ENCODE peak calls at places on chromosomes 2 and 18, in four cellular contexts. S is HCT116, N is K562, A is left ventricle myocardium inferior. X is an unnamed sample.

GRCh38 chr2:131493199-131494018 is 1.2 kb upstream of the MZT2A start:
- DNase-seq in S (no peak), A (no peak), N (no peak), X (no peak)

GRCh38 chr2:70679244-70679643 is 88.8 kb downstream of the ADD2 start:
- DNase-seq in S (no peak), A (no peak), N (no peak), X (no peak)

GRCh38 chr2:231692847-231693246 is 15.5 kb upstream of the PTMA start:
- DNase-seq in S (no peak), N (no peak), A (no peak), X (no peak)

GRCh38 chr2:30362468-30363081 is 84.5 kb upstream of the LCLAT1 start:
- DNase-seq in A (no peak), S (no peak), N (no peak), X (no peak)

GRCh38 chr2:101277111-101277510 is 24.4 kb downstream of the CNOT11 start:
- DNase-seq in S (no peak), A (no peak), N (no peak), X (no peak)

GRCh38 chr18:76402026-76402990 is 92.7 kb downstream of the ZNF516 start:
- DNase-seq in N (no peak), A (no peak), S (no peak), X (no peak)

GRCh38 chr2:43220229-43220981 is 6.0 kb downstream of the ZFP36L2 start:
- DNase-seq in S (no peak), A (no peak), N (no peak), X (no peak)

GRCh38 chr18:73945130-73945792 is 202.4 kb downstream of the FBXO15 start:
- DNase-seq in A (no peak), N (no peak), S (no peak), X (no peak)

GRCh38 chr2:74845217-74845751 is 11.4 kb downstream of the HK2 start:
- DNase-seq in S (peak; percentile 91), N (no peak), A (peak; percentile 69), X (peak; percentile 98)

GRCh38 chr2:190043441-190043840 is 19.1 kb downstream of the MSTN start:
- DNase-seq in A (no peak), S (no peak), N (no peak), X (no peak)

GRCh38 chr2:108460345-108461037 is 11.5 kb downstream of the GCC2 start:
- DNase-seq in N (no peak), A (no peak), S (no peak), X (no peak)

GRCh38 chr2:75047907-75048625 is 89.6 kb downstream of the POLE4 start:
- DNase-seq in N (peak; percentile 8), A (no peak), S (no peak), X (no peak)

GRCh38 chr18:41579185-41579584 is 375.8 kb upstream of the PIK3C3 start:
- DNase-seq in N (no peak), S (no peak), A (no peak), X (no peak)

GRCh38 chr2:70767094-70767698 is 804 bp downstream of the ADD2 start:
- DNase-seq in S (no peak), A (no peak), N (peak; percentile 69), X (no peak)

GRCh38 chr2:23241611-23242245 is 143.3 kb upstream of the KLHL29 start:
- DNase-seq in S (no peak), A (no peak), N (no peak), X (no peak)

GRCh38 chr2:207071820-207072219 is 93.9 kb downstream of the KLF7 start:
- DNase-seq in S (no peak), A (no peak), N (no peak), X (no peak)

DNA sequence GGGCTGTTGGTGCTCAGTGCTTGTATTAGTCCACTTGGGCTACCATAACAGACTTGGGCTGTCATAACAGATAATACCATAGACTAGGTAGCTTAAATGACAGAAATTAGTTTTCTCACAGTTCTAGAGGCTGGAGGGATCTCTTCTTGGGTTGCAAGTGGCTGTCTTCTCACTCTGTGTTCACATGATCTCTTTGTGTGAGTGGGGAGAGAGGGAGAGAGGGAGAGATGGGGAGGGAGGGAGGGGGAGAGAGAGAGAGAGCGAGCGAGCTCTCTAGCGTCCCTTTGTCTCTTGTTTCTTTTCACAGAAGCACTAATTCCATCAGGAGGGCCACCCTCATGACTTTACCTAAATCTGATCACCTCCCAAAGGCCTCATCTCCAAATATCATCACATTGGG is 4.5 kb upstream of the XRCC5 start:
- DNase-seq in N (no peak), A (no peak), S (no peak), X (no peak)
- H3K27ac ChIP-seq in N (no peak overlapping the region), A (no peak overlapping the region), S (no peak overlapping the region), X (no peak overlapping the region)

GRCh38 chr2:38736035-38736320 is 15.2 kb downstream of the SRSF7 start:
- DNase-seq in N (no peak), A (no peak), S (no peak), X (no peak)
- H3K27ac ChIP-seq in N (no peak overlapping the region), A (no peak overlapping the region), S (no peak overlapping the region), X (no peak overlapping the region)

DNA sequence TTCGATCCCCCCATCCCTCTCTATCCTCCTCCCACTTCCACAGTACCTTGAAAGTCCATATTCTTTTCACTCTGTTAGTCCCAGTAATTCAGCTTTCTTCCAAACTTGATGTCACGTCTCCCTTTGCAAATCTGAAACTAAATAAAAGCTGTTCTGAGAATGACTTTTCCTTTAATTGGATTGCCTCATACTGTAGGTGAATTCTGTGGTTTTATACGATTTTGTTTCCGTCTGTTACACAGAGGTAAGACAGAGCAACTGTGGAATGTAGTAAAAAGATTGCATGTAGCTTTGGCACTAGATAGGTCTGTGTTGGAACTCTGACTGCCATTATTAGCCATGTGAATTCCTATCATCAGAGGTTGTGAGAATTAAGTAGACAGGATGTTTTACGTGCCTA is 25.9 kb downstream of the MALT1 start:
- DNase-seq in N (no peak), S (no peak), A (no peak), X (no peak)
- H3K27ac ChIP-seq in N (no peak overlapping the region), S (no peak overlapping the region), A (no peak overlapping the region), X (no peak overlapping the region)

GRCh38 chr18:50276452-50276851 is 4.9 kb downstream of the MBD1 start:
- DNase-seq in N (no peak), S (no peak), A (no peak), X (no peak)

GRCh38 chr18:50275503-50276036 is 5.8 kb downstream of the MBD1 start:
- DNase-seq in N (no peak), S (no peak), A (no peak), X (no peak)

GRCh38 chr18:50273203-50274043 is 7.1 kb upstream of the CFAP53 start:
- DNase-seq in N (no peak), S (no peak), A (peak; percentile 11), X (no peak)

GRCh38 chr18:50274044-50274442 is 7.3 kb downstream of the MBD1 start:
- DNase-seq in S (no peak), A (peak; percentile 12), N (no peak), X (no peak)

DNA sequence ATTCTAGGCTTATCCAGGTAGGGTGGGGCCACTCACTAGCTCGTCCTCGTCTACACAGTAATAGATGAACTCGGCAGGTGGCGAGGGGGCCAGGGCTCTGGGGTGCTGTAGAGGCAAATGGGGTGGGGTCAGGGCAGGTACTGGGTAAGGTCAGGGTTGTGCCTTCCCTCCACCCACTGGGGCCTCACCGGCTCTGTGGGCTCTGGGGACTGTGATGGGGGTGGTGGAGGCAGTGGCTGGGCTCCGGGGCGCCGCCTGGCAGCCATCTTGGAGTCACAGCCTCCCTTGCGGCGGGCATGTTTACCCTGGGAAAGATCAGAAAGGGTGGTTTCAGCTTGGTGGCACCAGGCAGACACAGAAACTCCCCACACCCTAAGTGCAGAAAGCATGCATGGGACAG is 6.4 kb downstream of the MBD1 start:
- DNase-seq in S (no peak), A (no peak), N (no peak), X (no peak)
- H3K27ac ChIP-seq in S (no peak overlapping the region), A (no peak overlapping the region), N (no peak overlapping the region), X (peak overlapping the region; percentile 96)

GRCh38 chr2:45279356-45279755 is 270.1 kb upstream of the SIX2 start:
- DNase-seq in S (no peak), A (no peak), N (no peak), X (no peak)

GRCh38 chr2:45275235-45275805 is 266.1 kb upstream of the SIX2 start:
- DNase-seq in N (no peak), A (no peak), S (no peak), X (peak; percentile 66)

GRCh38 chr2:45275806-45276205 is 266.6 kb upstream of the SIX2 start:
- DNase-seq in S (no peak), A (no peak), N (no peak), X (peak; percentile 78)

GRCh38 chr2:45278345-45279078 is 269.3 kb upstream of the SIX2 start:
- DNase-seq in S (no peak), N (no peak), A (no peak), X (no peak)

DNA sequence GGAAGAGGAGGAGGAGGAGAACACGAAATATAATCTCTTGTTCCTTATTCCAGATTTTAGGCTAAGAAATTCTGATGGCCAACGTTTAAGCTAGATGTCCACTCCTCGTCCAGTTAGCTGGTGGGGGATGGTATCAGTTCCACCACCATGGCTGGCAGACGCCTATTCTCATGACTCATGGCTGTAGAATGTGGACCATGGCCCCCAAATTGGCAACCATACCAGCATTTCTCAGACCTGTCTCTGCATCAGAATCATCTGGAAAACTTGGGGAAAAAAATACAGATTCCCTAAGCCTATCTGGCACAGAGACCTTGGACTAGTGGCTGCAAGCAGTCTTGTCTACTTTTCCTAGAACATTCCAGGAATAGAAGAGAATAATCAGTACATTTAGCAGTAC is 267.7 kb upstream of the SIX2 start:
- DNase-seq in A (no peak), N (no peak), S (no peak), X (no peak)
- H3K27ac ChIP-seq in A (no peak overlapping the region), N (no peak overlapping the region), S (no peak overlapping the region), X (peak overlapping the region; percentile 87)

DNA sequence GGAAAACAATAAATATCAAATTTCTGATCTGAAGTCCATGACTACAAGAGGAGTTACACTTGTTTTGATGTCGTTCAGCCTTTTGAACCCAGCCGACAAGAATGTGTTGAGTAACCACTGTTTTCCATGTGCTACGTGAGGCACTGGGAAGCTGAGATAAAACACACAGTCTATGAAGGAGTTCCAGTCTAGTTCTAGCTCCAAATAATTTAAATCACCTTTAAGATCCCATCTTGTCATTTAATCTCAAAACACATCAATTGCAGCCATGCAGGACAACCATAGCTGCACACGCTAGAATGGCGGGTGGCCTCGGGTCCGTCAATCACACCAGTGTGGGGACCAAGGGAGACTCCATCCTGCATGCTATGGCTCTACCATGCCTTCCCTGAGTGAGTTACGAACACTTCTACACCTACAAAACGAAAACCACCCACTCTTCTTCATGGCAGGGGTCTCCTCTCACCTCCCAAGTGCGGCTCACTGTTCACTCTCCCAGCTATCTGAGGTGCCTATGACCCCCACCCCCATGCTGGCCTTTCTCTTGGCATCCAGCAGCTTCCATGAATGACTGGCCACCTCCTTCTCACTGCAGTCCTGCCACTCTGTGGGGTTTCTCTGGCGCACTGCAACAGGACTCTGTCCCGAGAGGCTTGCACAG is 3.8 kb downstream of the FHL2 start:
- DNase-seq in A (no peak), N (no peak), S (no peak), X (no peak)
- H3K27ac ChIP-seq in A (peak overlapping the region; percentile 86), N (no peak overlapping the region), S (peak overlapping the region; percentile 91), X (peak overlapping the region; percentile 93)

GRCh38 chr2:181907635-181908034 is 16.1 kb downstream of the ITPRID2 start:
- DNase-seq in N (no peak), S (no peak), A (no peak), X (no peak)
- H3K27ac ChIP-seq in N (no peak overlapping the region), S (peak overlapping the region; percentile 29), A (no peak overlapping the region), X (no peak overlapping the region)

GRCh38 chr2:72539145-72539552 is 286.7 kb downstream of the EXOC6B start:
- DNase-seq in S (no peak), A (no peak), N (no peak), X (no peak)
- H3K27ac ChIP-seq in S (no peak overlapping the region), A (no peak overlapping the region), N (peak overlapping the region; percentile 48), X (no peak overlapping the region)